ENCODE peak calls at places on chromosomes 7 and 10, in four cellular contexts. T is Panc1, J is K562, U is HepG2. F is an unnamed sample.

GRCh38 chr7:26603631-26604030 is 260.8 kb downstream of the SKAP2 start:
- DNase-seq in J (no peak), U (no peak), T (no peak), F (peak)

GRCh38 chr7:50308301-50309129 is 4.0 kb downstream of the IKZF1 start:
- DNase-seq in U (no peak), T (no peak), J (peak), F (no peak)

GRCh38 chr7:107609861-107610260 is 29.8 kb downstream of the BCAP29 start:
- DNase-seq in T (no peak), J (no peak), U (no peak), F (no peak)

GRCh38 chr10:73803680-73804286 is 7.6 kb downstream of the NDST2 start:
- DNase-seq in J (no peak), U (no peak), T (no peak), F (no peak)

GRCh38 chr10:50619171-50619570 is 4.6 kb downstream of the SGMS1 start:
- DNase-seq in T (no peak), U (no peak), J (no peak), F (no peak)

GRCh38 chr10:68333452-68333851 is 724 bp upstream of the PBLD start:
- DNase-seq in U (no peak), J (no peak), T (no peak), F (no peak)

GRCh38 chr7:111528331-111528730 is 34.0 kb downstream of the IMMP2L start:
- DNase-seq in U (no peak), J (no peak), T (no peak), F (no peak)

GRCh38 chr7:130632111-130632510 is 36.4 kb downstream of the COPG2 start:
- DNase-seq in T (peak), U (peak), J (no peak), F (peak)

GRCh38 chr7:130254555-130254954 is 12.1 kb upstream of the CPA2 start:
- DNase-seq in T (no peak), J (no peak), U (no peak), F (no peak)

GRCh38 chr7:2107386-2108085 is 125.2 kb downstream of the MAD1L1 start:
- DNase-seq in J (no peak), T (no peak), U (no peak), F (no peak)

GRCh38 chr10:33566001-33566400 is 231.5 kb upstream of the NRP1 start:
- DNase-seq in J (peak), U (no peak), T (no peak), F (no peak)

DNA sequence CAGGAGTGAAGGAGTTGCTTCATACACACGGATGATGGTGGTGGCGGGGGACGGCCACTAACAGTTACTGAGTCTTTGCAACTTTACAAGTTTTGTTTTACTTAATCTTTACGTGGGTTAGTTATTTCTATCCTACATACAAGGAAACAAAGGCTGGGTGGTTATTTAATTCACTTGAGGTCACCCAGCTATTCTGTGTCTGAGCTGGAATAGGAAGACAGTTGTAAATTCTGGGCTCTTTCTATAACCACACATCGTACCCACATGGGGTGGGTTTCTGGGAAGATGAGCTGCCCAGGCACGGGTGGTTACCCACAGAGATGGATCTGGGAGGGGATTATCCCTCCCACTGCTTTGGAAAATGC is 137.9 kb downstream of the ANLN start:
- DNase-seq in U (no peak), J (no peak), T (no peak), F (no peak)
- TF ChIP-seq TCF7L2 in U (no peak), J (no peak), T (no peak), F (no peak)

GRCh38 chr7:78017621-78018100 is 219.1 kb downstream of the PHTF2 start:
- DNase-seq in T (no peak), U (no peak), J (no peak), F (no peak)

GRCh38 chr7:78020131-78020873 is 221.7 kb downstream of the PHTF2 start:
- DNase-seq in T (peak), U (peak), J (peak), F (peak)

GRCh38 chr7:78019457-78020130 is 221.0 kb downstream of the PHTF2 start:
- DNase-seq in U (peak), J (peak), T (no peak), F (peak)

GRCh38 chr7:78020874-78021249 is 222.3 kb downstream of the PHTF2 start:
- DNase-seq in U (no peak), T (no peak), J (no peak), F (no peak)

GRCh38 chr7:78018541-78019456 is 220.2 kb downstream of the PHTF2 start:
- DNase-seq in T (no peak), J (peak), U (no peak), F (no peak)
- TF ChIP-seq CTCF in T (no peak), J (no peak), U (no peak), F (no peak)

GRCh38 chr10:101784558-101784957 is 1.3 kb upstream of the NPM3 start:
- DNase-seq in J (no peak), T (no peak), U (no peak), F (no peak)

GRCh38 chr10:101782811-101783735 is at the start of gene NPM3:
- DNase-seq in T (peak), J (peak), U (peak), F (peak)

GRCh38 chr10:101785801-101786200 is 2.6 kb upstream of the NPM3 start:
- DNase-seq in U (no peak), J (no peak), T (no peak), F (no peak)

GRCh38 chr10:101781984-101782810 is 1.0 kb downstream of the NPM3 start:
- DNase-seq in U (no peak), T (no peak), J (no peak), F (peak)

GRCh38 chr10:101783736-101784118 is 481 bp upstream of the NPM3 start:
- DNase-seq in T (no peak), U (no peak), J (no peak), F (no peak)
- TF ChIP-seq TCF7L2 in T (no peak), U (no peak), J (no peak), F (no peak)

GRCh38 chr10:69801434-69802315 is at the start of gene COL13A1:
- DNase-seq in U (no peak), T (no peak), J (peak), F (peak)
- TF ChIP-seq CTCF in U (no peak), T (no peak), J (no peak), F (no peak)

GRCh38 chr7:84809877-84810276 is 377.0 kb downstream of the SEMA3D start:
- DNase-seq in U (no peak), T (no peak), J (no peak), F (no peak)
- TF ChIP-seq TCF7L2 in U (no peak), T (no peak), J (no peak), F (no peak)

GRCh38 chr10:101141622-101142532 is 10.8 kb downstream of the TLX1 start:
- DNase-seq in T (peak), U (peak), J (peak), F (peak)

GRCh38 chr10:101143354-101143648 is 12.2 kb downstream of the TLX1 start:
- DNase-seq in U (no peak), T (no peak), J (no peak), F (no peak)

GRCh38 chr10:101140950-101141621 is 10.0 kb downstream of the TLX1 start:
- DNase-seq in U (no peak), T (no peak), J (no peak), F (no peak)

GRCh38 chr10:101144053-101144452 is 13.0 kb downstream of the TLX1 start:
- DNase-seq in U (no peak), J (no peak), T (no peak), F (no peak)

GRCh38 chr10:101142533-101143353 is 11.6 kb downstream of the TLX1 start:
- DNase-seq in J (no peak), U (no peak), T (no peak), F (no peak)
- TF ChIP-seq CTCF in J (no peak), U (no peak), T (no peak), F (no peak)

F was measured in HCT116.